ENCODE peak calls at places on chromosomes 13 and 19, in four cellular contexts. K is IMR-90, Q is H1, H is H9. V is an unnamed sample.

GRCh38 chr13:108178105-108178504 is 37.2 kb downstream of the LIG4 start:
- DNase-seq in K (no peak), Q (no peak), H (no peak), V (no peak)

GRCh38 chr13:20249913-20250312 is 17.8 kb upstream of the GJB6 start:
- DNase-seq in K (no peak), Q (no peak), H (no peak), V (no peak)

GRCh38 chr19:51713319-51714285 is 10.2 kb downstream of the HAS1 start:
- DNase-seq in K (no peak), Q (no peak), H (no peak), V (no peak)

GRCh38 chr13:100833427-100833826 is 158.8 kb upstream of the TMTC4 start:
- DNase-seq in K (no peak), Q (no peak), H (no peak), V (no peak)

GRCh38 chr13:53126803-53127202 is 98.2 kb downstream of the OLFM4 start:
- DNase-seq in K (peak), Q (no peak), H (no peak), V (no peak)

GRCh38 chr19:1478934-1479707 is at the start of gene C19orf25:
- DNase-seq in K (peak), Q (peak), H (peak), V (peak)

GRCh38 chr13:40665754-40666057 is 735 bp downstream of the FOXO1 start:
- DNase-seq in K (no peak), Q (no peak), H (no peak), V (peak)

GRCh38 chr19:49680473-49681351 is 3.6 kb downstream of the PRMT1 start:
- DNase-seq in K (peak), Q (peak), H (peak), V (peak)

GRCh38 chr13:97822377-97822776 is 131.1 kb upstream of the IPO5 start:
- DNase-seq in K (no peak), Q (no peak), H (no peak), V (no peak)

GRCh38 chr13:108322206-108322824 is 52.8 kb downstream of the TNFSF13B start:
- DNase-seq in K (peak), Q (no peak), H (no peak), V (peak)

GRCh38 chr19:42074513-42075363 is 1.2 kb upstream of the ZNF574 start:
- DNase-seq in K (no peak), Q (no peak), H (no peak), V (no peak)

GRCh38 chr13:21979156-21979819 is 308.4 kb downstream of the FGF9 start:
- DNase-seq in K (peak), Q (no peak), H (no peak), V (no peak)

GRCh38 chr19:43445426-43445825 is 20.0 kb downstream of the LYPD3 start:
- DNase-seq in K (no peak), Q (no peak), H (no peak), V (no peak)

GRCh38 chr13:81610613-81611012 is 1269.7 kb upstream of the SPRY2 start:
- DNase-seq in K (no peak), Q (no peak), H (no peak), V (no peak)

GRCh38 chr19:34788074-34788473 is 15.1 kb upstream of the ZNF599 start:
- DNase-seq in K (no peak), Q (no peak), H (no peak), V (no peak)

GRCh38 chr19:4866595-4867424 is 657 bp downstream of the PLIN3 start:
- DNase-seq in K (peak), Q (no peak), H (peak), V (peak)

GRCh38 chr19:33814181-33815165 is 17.8 kb downstream of the KCTD15 start:
- DNase-seq in K (peak), Q (no peak), H (no peak), V (no peak)

GRCh38 chr19:35533201-35533821 is at the start of gene GAPDHS:
- DNase-seq in K (peak), Q (no peak), H (no peak), V (peak)

GRCh38 chr13:108306768-108307332 is 37.3 kb downstream of the TNFSF13B start:
- DNase-seq in K (no peak), Q (no peak), H (no peak), V (no peak)

GRCh38 chr19:37077929-37078716 is at the start of gene ZNF420:
- DNase-seq in K (peak), Q (peak), H (peak), V (peak)

GRCh38 chr13:109180905-109181425 is 551.6 kb downstream of the MYO16 start:
- DNase-seq in K (peak), Q (no peak), H (no peak), V (peak)

GRCh38 chr19:39408392-39409206 is 2.0 kb downstream of the ZFP36 start:
- DNase-seq in K (peak), Q (no peak), H (no peak), V (no peak)
- H3K4ac ChIP-seq in K (peak), Q (no peak), H (no peak), V (no peak)

GRCh38 chr13:112831196-112831595 is 137.8 kb upstream of the MCF2L start:
- DNase-seq in K (no peak), Q (no peak), H (no peak), V (no peak)
- H4K5ac ChIP-seq in K (no peak), Q (no peak), H (no peak), V (no peak)

DNA sequence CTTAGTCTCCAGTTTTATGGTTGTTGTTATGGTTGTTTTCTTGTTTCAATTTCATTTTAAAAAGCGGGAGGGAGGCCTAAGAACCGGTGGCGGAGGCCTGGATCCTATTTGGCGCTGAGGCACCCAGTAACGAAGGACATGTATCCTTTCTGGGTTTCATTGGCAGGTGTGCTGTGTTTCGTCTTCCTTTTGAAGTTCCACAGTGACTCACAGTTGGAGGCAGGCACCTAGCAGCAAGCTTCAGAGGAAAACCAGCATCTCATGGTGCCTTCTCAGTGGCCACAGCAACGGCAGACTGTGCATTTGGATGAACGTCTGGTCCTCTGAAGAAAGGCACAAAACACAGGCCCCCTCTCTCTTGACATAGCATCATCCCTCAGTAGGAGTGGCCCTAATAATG is 697.2 kb downstream of the EFNB2 start:
- DNase-seq in K (no peak), Q (no peak), H (no peak), V (no peak)
- H2BK15ac ChIP-seq in K (no peak), Q (no peak), H (no peak), V (no peak)

DNA sequence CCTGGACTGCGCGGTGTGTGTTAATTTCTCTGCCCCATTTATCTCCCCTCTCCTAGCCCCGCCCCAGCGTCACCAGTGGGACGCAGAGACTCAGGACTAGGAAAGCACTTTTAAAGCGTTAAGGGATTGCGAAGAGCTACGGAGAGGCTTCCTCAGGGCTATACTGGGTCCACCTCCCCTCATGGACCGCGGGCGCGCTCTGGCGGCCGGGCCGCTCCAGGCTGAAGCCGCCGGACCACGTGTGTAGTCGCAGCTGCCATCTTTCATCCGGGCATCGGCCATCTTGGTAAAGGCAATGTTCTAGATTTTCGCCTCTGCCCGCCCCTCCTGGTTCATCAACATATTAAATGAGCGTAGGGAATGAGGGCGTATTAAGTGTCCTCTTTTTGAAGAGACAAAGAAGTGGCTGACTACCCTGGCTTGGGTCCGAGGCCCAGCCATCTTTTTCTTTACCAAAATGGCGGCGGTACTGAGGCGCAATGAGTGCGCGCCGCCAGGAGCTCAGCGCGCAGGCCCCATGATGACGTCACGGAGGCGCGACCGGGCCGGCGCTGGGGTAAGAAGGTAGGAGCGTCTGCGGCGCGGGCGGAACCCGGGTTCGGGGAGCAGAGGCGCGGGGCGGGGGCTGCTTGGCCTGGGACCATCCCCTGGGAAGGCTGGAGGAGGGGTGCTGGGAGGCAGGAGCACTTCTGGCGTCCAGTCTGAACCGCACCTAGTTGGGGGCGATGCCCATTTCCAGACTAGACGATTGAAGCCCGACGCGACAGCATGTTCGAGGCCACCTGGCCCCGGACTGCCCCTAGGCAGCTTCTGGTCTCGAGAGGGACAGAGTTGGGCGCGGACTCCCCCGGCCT is at the start of gene CCDC124:
- DNase-seq in K (peak), Q (peak), H (peak), V (peak)
- H3K4ac ChIP-seq in K (peak), Q (peak), H (no peak), V (peak)

GRCh38 chr19:53904909-53905308 is 4.2 kb upstream of the CACNG7 start:
- DNase-seq in K (no peak), Q (no peak), H (no peak), V (no peak)
- H4K5ac ChIP-seq in K (no peak), Q (no peak), H (no peak), V (no peak)

GRCh38 chr19:14517840-14518505 is at the start of gene DNAJB1:
- DNase-seq in K (peak), Q (no peak), H (no peak), V (peak)

GRCh38 chr19:14515501-14516047 is 2.6 kb downstream of the DNAJB1 start:
- DNase-seq in K (peak), Q (no peak), H (no peak), V (no peak)

GRCh38 chr19:14516746-14517438 is 1.3 kb downstream of the DNAJB1 start:
- DNase-seq in K (no peak), Q (no peak), H (no peak), V (no peak)

GRCh38 chr19:14516048-14516534 is 2.1 kb downstream of the DNAJB1 start:
- DNase-seq in K (no peak), Q (no peak), H (no peak), V (no peak)

DNA sequence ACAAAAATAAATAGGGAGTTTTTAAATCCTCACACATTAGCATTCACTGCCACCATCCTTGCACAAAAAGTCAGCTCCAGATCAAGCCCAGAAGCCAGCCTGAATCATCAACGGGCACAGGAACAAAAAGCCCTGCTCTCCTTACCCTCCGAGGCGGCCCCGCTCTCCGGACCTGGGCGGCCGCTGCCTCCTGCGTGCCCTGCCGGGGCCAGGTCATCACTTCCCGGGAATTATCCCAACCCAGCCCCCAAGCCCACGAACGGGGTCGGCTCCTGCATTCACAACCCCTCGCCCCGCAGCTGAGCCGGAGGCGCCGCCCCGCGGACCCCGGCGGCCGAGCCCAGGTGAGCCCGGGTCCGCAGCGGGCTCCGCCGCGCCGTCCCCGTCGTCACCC is 754 bp downstream of the DNAJB1 start:
- DNase-seq in K (peak), Q (no peak), H (no peak), V (peak)
- H2BK15ac ChIP-seq in K (no peak), Q (no peak), H (no peak), V (no peak)

GRCh38 chr13:112227031-112227430 is 149.1 kb upstream of the SPACA7 start:
- DNase-seq in K (no peak), Q (no peak), H (no peak), V (no peak)
- H3K4ac ChIP-seq in K (no peak), Q (no peak), H (no peak), V (no peak)

DNA sequence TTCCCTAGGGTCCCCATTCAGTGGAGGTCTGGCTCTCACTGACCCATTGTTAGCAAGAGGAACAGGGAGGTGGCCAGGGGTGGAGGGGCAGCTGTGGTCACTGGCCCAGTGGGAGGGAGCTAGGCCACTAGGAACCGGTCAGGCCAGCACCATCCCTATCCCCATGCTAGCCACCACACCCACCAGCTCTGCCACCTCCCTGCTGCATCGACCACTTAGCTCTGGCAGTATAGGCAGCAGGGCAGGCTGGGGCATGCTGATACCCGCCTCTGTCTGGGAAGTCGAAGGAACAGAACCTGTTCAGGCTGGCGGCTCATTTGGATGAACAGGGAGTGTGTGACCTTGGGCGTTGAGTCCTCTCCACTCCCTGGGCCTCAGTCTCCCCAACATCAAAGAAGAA is 4.7 kb downstream of the PPP1R13L start:
- DNase-seq in K (no peak), Q (no peak), H (peak), V (no peak)
- H4K5ac ChIP-seq in K (no peak), Q (no peak), H (no peak), V (no peak)

GRCh38 chr19:56083668-56084067 is 37.4 kb downstream of the ZNF787 start:
- DNase-seq in K (no peak), Q (no peak), H (no peak), V (peak)

GRCh38 chr19:56084835-56085536 is 36.1 kb downstream of the ZNF787 start:
- DNase-seq in K (no peak), Q (no peak), H (no peak), V (no peak)

GRCh38 chr19:56079609-56080008 is 41.5 kb downstream of the ZNF787 start:
- DNase-seq in K (no peak), Q (no peak), H (no peak), V (no peak)

GRCh38 chr19:56076413-56076998 is 44.6 kb downstream of the ZNF787 start:
- DNase-seq in K (peak), Q (no peak), H (no peak), V (peak)

GRCh38 chr19:56080669-56081401 is 40.3 kb downstream of the ZNF787 start:
- DNase-seq in K (peak), Q (no peak), H (peak), V (peak)
- H2BK15ac ChIP-seq in K (no peak), Q (peak), H (no peak), V (no peak)

DNA sequence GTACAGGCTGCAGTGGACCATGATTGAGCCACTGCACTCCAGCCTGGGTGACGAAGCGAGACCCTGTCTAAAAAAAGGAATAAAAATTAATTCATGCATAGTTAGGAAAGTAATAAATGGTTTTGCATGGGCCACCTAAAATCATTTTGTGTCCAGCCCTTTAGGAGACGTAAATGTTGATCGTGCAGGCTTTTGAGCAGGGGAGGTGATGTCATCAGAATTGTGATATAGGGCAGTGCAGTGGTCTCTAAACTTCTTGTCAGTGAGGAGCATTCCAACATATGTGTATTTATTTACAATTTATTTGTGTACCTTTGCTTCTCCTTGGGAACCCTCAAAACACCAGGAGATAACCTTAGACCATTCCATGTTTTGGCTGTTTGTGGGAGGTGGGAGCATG is 3.0 kb downstream of the SMARCA4 start:
- DNase-seq in K (no peak), Q (no peak), H (no peak), V (no peak)
- H3K4ac ChIP-seq in K (no peak), Q (no peak), H (no peak), V (no peak)

V was measured in mesendoderm.